ENCODE peak calls at places on chromosomes 7 and 10, in seven cellular contexts. One of them, this sample, is unnamed.

GRCh38 chr7:7771452-7771851 is 53.0 kb upstream of the RPA3 start:
- DNase-seq in GM23248: peak; percentile 9
- DNase-seq in CD4-positive, alpha-beta memory T cell: no peak
- DNase-seq in stimulated activated CD8-positive, alpha-beta memory T cell treated with anti-CD3 and anti-CD28 coated beads, Interleukin-4, amount 100 ng/mL, for 4 hours: no peak
- DNase-seq in HCT116: no peak
- DNase-seq in renal cortical epithelial cell: no peak
- DNase-seq in GM10248: no peak
- DNase-seq in this sample: no peak

GRCh38 chr7:99021941-99022560 is 121.9 kb downstream of the SMURF1 start:
- DNase-seq in GM23248: no peak
- DNase-seq in CD4-positive, alpha-beta memory T cell: no peak
- DNase-seq in stimulated activated CD8-positive, alpha-beta memory T cell treated with anti-CD3 and anti-CD28 coated beads, Interleukin-4, amount 100 ng/mL, for 4 hours: no peak
- DNase-seq in HCT116: no peak
- DNase-seq in renal cortical epithelial cell: no peak
- DNase-seq in GM10248: no peak
- DNase-seq in this sample: no peak

GRCh38 chr7:158729646-158730382 is 25.2 kb upstream of the NCAPG2 start:
- DNase-seq in GM23248: no peak
- DNase-seq in CD4-positive, alpha-beta memory T cell: no peak
- DNase-seq in stimulated activated CD8-positive, alpha-beta memory T cell treated with anti-CD3 and anti-CD28 coated beads, Interleukin-4, amount 100 ng/mL, for 4 hours: no peak
- DNase-seq in HCT116: no peak
- DNase-seq in renal cortical epithelial cell: no peak
- DNase-seq in GM10248: no peak
- DNase-seq in this sample: no peak

GRCh38 chr7:105611856-105612775 is 30.8 kb upstream of the EFCAB10 start:
- DNase-seq in GM23248: peak; percentile 21
- DNase-seq in CD4-positive, alpha-beta memory T cell: no peak
- DNase-seq in stimulated activated CD8-positive, alpha-beta memory T cell treated with anti-CD3 and anti-CD28 coated beads, Interleukin-4, amount 100 ng/mL, for 4 hours: no peak
- DNase-seq in HCT116: no peak
- DNase-seq in renal cortical epithelial cell: peak; percentile 19
- DNase-seq in GM10248: no peak
- DNase-seq in this sample: no peak

GRCh38 chr7:87648316-87648715 is 20.1 kb downstream of the RUNDC3B start:
- DNase-seq in GM23248: no peak
- DNase-seq in CD4-positive, alpha-beta memory T cell: no peak
- DNase-seq in stimulated activated CD8-positive, alpha-beta memory T cell treated with anti-CD3 and anti-CD28 coated beads, Interleukin-4, amount 100 ng/mL, for 4 hours: no peak
- DNase-seq in HCT116: no peak
- DNase-seq in renal cortical epithelial cell: no peak
- DNase-seq in GM10248: no peak
- DNase-seq in this sample: no peak

GRCh38 chr7:40306596-40306995 is 171.8 kb downstream of the SUGCT start:
- DNase-seq in GM23248: peak; percentile 47
- DNase-seq in CD4-positive, alpha-beta memory T cell: no peak
- DNase-seq in stimulated activated CD8-positive, alpha-beta memory T cell treated with anti-CD3 and anti-CD28 coated beads, Interleukin-4, amount 100 ng/mL, for 4 hours: no peak
- DNase-seq in HCT116: no peak
- DNase-seq in renal cortical epithelial cell: peak; percentile 79
- DNase-seq in GM10248: no peak
- DNase-seq in this sample: no peak

GRCh38 chr7:36015733-36016132 is 137.3 kb upstream of the EEPD1 start:
- DNase-seq in GM23248: peak; percentile 70
- DNase-seq in CD4-positive, alpha-beta memory T cell: no peak
- DNase-seq in stimulated activated CD8-positive, alpha-beta memory T cell treated with anti-CD3 and anti-CD28 coated beads, Interleukin-4, amount 100 ng/mL, for 4 hours: no peak
- DNase-seq in HCT116: no peak
- DNase-seq in renal cortical epithelial cell: no peak
- DNase-seq in GM10248: no peak
- DNase-seq in this sample: no peak

GRCh38 chr10:76415559-76415958 is 984.1 kb downstream of the LRMDA start:
- DNase-seq in GM23248: no peak
- DNase-seq in CD4-positive, alpha-beta memory T cell: no peak
- DNase-seq in stimulated activated CD8-positive, alpha-beta memory T cell treated with anti-CD3 and anti-CD28 coated beads, Interleukin-4, amount 100 ng/mL, for 4 hours: no peak
- DNase-seq in HCT116: no peak
- DNase-seq in renal cortical epithelial cell: no peak
- DNase-seq in GM10248: no peak
- DNase-seq in this sample: no peak

GRCh38 chr7:40299097-40299496 is 164.3 kb downstream of the SUGCT start:
- DNase-seq in GM23248: peak; percentile 86
- DNase-seq in CD4-positive, alpha-beta memory T cell: no peak
- DNase-seq in stimulated activated CD8-positive, alpha-beta memory T cell treated with anti-CD3 and anti-CD28 coated beads, Interleukin-4, amount 100 ng/mL, for 4 hours: no peak
- DNase-seq in HCT116: no peak
- DNase-seq in renal cortical epithelial cell: peak; percentile 100
- DNase-seq in GM10248: no peak
- DNase-seq in this sample: no peak

GRCh38 chr10:86064219-86064618 is 302.4 kb downstream of the GRID1 start:
- DNase-seq in GM23248: no peak
- DNase-seq in CD4-positive, alpha-beta memory T cell: no peak
- DNase-seq in stimulated activated CD8-positive, alpha-beta memory T cell treated with anti-CD3 and anti-CD28 coated beads, Interleukin-4, amount 100 ng/mL, for 4 hours: no peak
- DNase-seq in HCT116: no peak
- DNase-seq in renal cortical epithelial cell: no peak
- DNase-seq in GM10248: no peak
- DNase-seq in this sample: no peak

GRCh38 chr7:1700536-1701333 is 30.7 kb downstream of the ELFN1 start:
- DNase-seq in GM23248: no peak
- DNase-seq in CD4-positive, alpha-beta memory T cell: no peak
- DNase-seq in stimulated activated CD8-positive, alpha-beta memory T cell treated with anti-CD3 and anti-CD28 coated beads, Interleukin-4, amount 100 ng/mL, for 4 hours: no peak
- DNase-seq in HCT116: no peak
- DNase-seq in renal cortical epithelial cell: no peak
- DNase-seq in GM10248: no peak
- DNase-seq in this sample: no peak

GRCh38 chr10:29634764-29635625 is at the start of gene SVIL:
- DNase-seq in GM23248: peak; percentile 87
- DNase-seq in CD4-positive, alpha-beta memory T cell: no peak
- DNase-seq in stimulated activated CD8-positive, alpha-beta memory T cell treated with anti-CD3 and anti-CD28 coated beads, Interleukin-4, amount 100 ng/mL, for 4 hours: no peak
- DNase-seq in HCT116: no peak
- DNase-seq in renal cortical epithelial cell: peak; percentile 58
- DNase-seq in GM10248: no peak
- DNase-seq in this sample: no peak

GRCh38 chr7:156178857-156179256 is 366.6 kb upstream of the SHH start:
- DNase-seq in GM23248: no peak
- DNase-seq in CD4-positive, alpha-beta memory T cell: no peak
- DNase-seq in stimulated activated CD8-positive, alpha-beta memory T cell treated with anti-CD3 and anti-CD28 coated beads, Interleukin-4, amount 100 ng/mL, for 4 hours: no peak
- DNase-seq in HCT116: no peak
- DNase-seq in renal cortical epithelial cell: no peak
- DNase-seq in GM10248: no peak
- DNase-seq in this sample: no peak

GRCh38 chr7:6607651-6608051 is 7.8 kb upstream of the ZNF853 start:
- DNase-seq in GM23248: no peak
- DNase-seq in CD4-positive, alpha-beta memory T cell: no peak
- DNase-seq in stimulated activated CD8-positive, alpha-beta memory T cell treated with anti-CD3 and anti-CD28 coated beads, Interleukin-4, amount 100 ng/mL, for 4 hours: no peak
- DNase-seq in HCT116: no peak
- DNase-seq in renal cortical epithelial cell: no peak
- DNase-seq in GM10248: no peak
- DNase-seq in this sample: no peak

GRCh38 chr7:8433477-8434289 is at the start of gene NXPH1:
- DNase-seq in GM23248: peak; percentile 27
- DNase-seq in CD4-positive, alpha-beta memory T cell: no peak
- DNase-seq in stimulated activated CD8-positive, alpha-beta memory T cell treated with anti-CD3 and anti-CD28 coated beads, Interleukin-4, amount 100 ng/mL, for 4 hours: no peak
- DNase-seq in HCT116: no peak
- DNase-seq in renal cortical epithelial cell: no peak
- DNase-seq in GM10248: no peak
- DNase-seq in this sample: no peak

GRCh38 chr10:124619195-124619594 is 125.0 kb downstream of the FAM53B start:
- DNase-seq in GM23248: no peak
- DNase-seq in CD4-positive, alpha-beta memory T cell: no peak
- DNase-seq in stimulated activated CD8-positive, alpha-beta memory T cell treated with anti-CD3 and anti-CD28 coated beads, Interleukin-4, amount 100 ng/mL, for 4 hours: no peak
- DNase-seq in HCT116: no peak
- DNase-seq in renal cortical epithelial cell: no peak
- DNase-seq in GM10248: peak; percentile 52
- DNase-seq in this sample: no peak

GRCh38 chr7:135800560-135800959 is 51.9 kb upstream of the FAM180A start:
- DNase-seq in GM23248: no peak
- DNase-seq in CD4-positive, alpha-beta memory T cell: no peak
- DNase-seq in stimulated activated CD8-positive, alpha-beta memory T cell treated with anti-CD3 and anti-CD28 coated beads, Interleukin-4, amount 100 ng/mL, for 4 hours: no peak
- DNase-seq in HCT116: no peak
- DNase-seq in renal cortical epithelial cell: no peak
- DNase-seq in GM10248: no peak
- DNase-seq in this sample: no peak

GRCh38 chr10:14173706-14174594 is 156.8 kb downstream of the FRMD4A start:
- DNase-seq in GM23248: peak; percentile 29
- DNase-seq in CD4-positive, alpha-beta memory T cell: peak; percentile 31
- DNase-seq in stimulated activated CD8-positive, alpha-beta memory T cell treated with anti-CD3 and anti-CD28 coated beads, Interleukin-4, amount 100 ng/mL, for 4 hours: no peak
- DNase-seq in HCT116: no peak
- DNase-seq in renal cortical epithelial cell: no peak
- DNase-seq in GM10248: no peak
- DNase-seq in this sample: no peak

GRCh38 chr10:70265032-70265689 is 18.6 kb downstream of the NPFFR1 start:
- DNase-seq in GM23248: no peak
- DNase-seq in CD4-positive, alpha-beta memory T cell: no peak
- DNase-seq in stimulated activated CD8-positive, alpha-beta memory T cell treated with anti-CD3 and anti-CD28 coated beads, Interleukin-4, amount 100 ng/mL, for 4 hours: no peak
- DNase-seq in HCT116: peak; percentile 64
- DNase-seq in renal cortical epithelial cell: peak; percentile 44
- DNase-seq in GM10248: peak; percentile 66
- DNase-seq in this sample: no peak

GRCh38 chr7:128357366-128357662 is 4.2 kb downstream of the PRRT4 start:
- DNase-seq in GM23248: no peak
- DNase-seq in CD4-positive, alpha-beta memory T cell: no peak
- DNase-seq in stimulated activated CD8-positive, alpha-beta memory T cell treated with anti-CD3 and anti-CD28 coated beads, Interleukin-4, amount 100 ng/mL, for 4 hours: no peak
- DNase-seq in HCT116: no peak
- DNase-seq in renal cortical epithelial cell: no peak
- DNase-seq in GM10248: no peak
- DNase-seq in this sample: no peak

GRCh38 chr10:121601458-121601857 is 3.2 kb upstream of the FGFR2 start:
- DNase-seq in GM23248: no peak
- DNase-seq in CD4-positive, alpha-beta memory T cell: no peak
- DNase-seq in stimulated activated CD8-positive, alpha-beta memory T cell treated with anti-CD3 and anti-CD28 coated beads, Interleukin-4, amount 100 ng/mL, for 4 hours: no peak
- DNase-seq in HCT116: no peak
- DNase-seq in renal cortical epithelial cell: no peak
- DNase-seq in GM10248: no peak
- DNase-seq in this sample: no peak

GRCh38 chr10:47025540-47026300 is 114.5 kb downstream of the PTPN20 start:
- DNase-seq in GM23248: peak; percentile 94
- DNase-seq in CD4-positive, alpha-beta memory T cell: no peak
- DNase-seq in stimulated activated CD8-positive, alpha-beta memory T cell treated with anti-CD3 and anti-CD28 coated beads, Interleukin-4, amount 100 ng/mL, for 4 hours: no peak
- DNase-seq in HCT116: no peak
- DNase-seq in renal cortical epithelial cell: no peak
- DNase-seq in GM10248: no peak
- DNase-seq in this sample: no peak

GRCh38 chr10:120607016-120607709 is 150.1 kb downstream of the PLPP4 start:
- DNase-seq in GM23248: peak; percentile 93
- DNase-seq in CD4-positive, alpha-beta memory T cell: no peak
- DNase-seq in stimulated activated CD8-positive, alpha-beta memory T cell treated with anti-CD3 and anti-CD28 coated beads, Interleukin-4, amount 100 ng/mL, for 4 hours: no peak
- DNase-seq in HCT116: no peak
- DNase-seq in renal cortical epithelial cell: peak; percentile 89
- DNase-seq in GM10248: no peak
- DNase-seq in this sample: no peak

GRCh38 chr10:75437693-75438092 is 6.3 kb downstream of the LRMDA start:
- DNase-seq in GM23248: no peak
- DNase-seq in CD4-positive, alpha-beta memory T cell: no peak
- DNase-seq in stimulated activated CD8-positive, alpha-beta memory T cell treated with anti-CD3 and anti-CD28 coated beads, Interleukin-4, amount 100 ng/mL, for 4 hours: no peak
- DNase-seq in HCT116: no peak
- DNase-seq in renal cortical epithelial cell: no peak
- DNase-seq in GM10248: no peak
- DNase-seq in this sample: no peak

GRCh38 chr10:124223001-124223710 is 129.8 kb upstream of the CHST15 start:
- DNase-seq in GM23248: no peak
- DNase-seq in CD4-positive, alpha-beta memory T cell: no peak
- DNase-seq in stimulated activated CD8-positive, alpha-beta memory T cell treated with anti-CD3 and anti-CD28 coated beads, Interleukin-4, amount 100 ng/mL, for 4 hours: no peak
- DNase-seq in HCT116: no peak
- DNase-seq in renal cortical epithelial cell: no peak
- DNase-seq in GM10248: no peak
- DNase-seq in this sample: no peak

GRCh38 chr7:91836065-91836368 is 44.5 kb downstream of the MTERF1 start:
- DNase-seq in GM23248: peak; percentile 34
- DNase-seq in CD4-positive, alpha-beta memory T cell: no peak
- DNase-seq in stimulated activated CD8-positive, alpha-beta memory T cell treated with anti-CD3 and anti-CD28 coated beads, Interleukin-4, amount 100 ng/mL, for 4 hours: no peak
- DNase-seq in HCT116: no peak
- DNase-seq in renal cortical epithelial cell: no peak
- DNase-seq in GM10248: no peak
- DNase-seq in this sample: no peak

GRCh38 chr7:28316489-28316888 is 95.8 kb upstream of the CREB5 start:
- DNase-seq in GM23248: peak; percentile 91
- DNase-seq in CD4-positive, alpha-beta memory T cell: no peak
- DNase-seq in stimulated activated CD8-positive, alpha-beta memory T cell treated with anti-CD3 and anti-CD28 coated beads, Interleukin-4, amount 100 ng/mL, for 4 hours: no peak
- DNase-seq in HCT116: no peak
- DNase-seq in renal cortical epithelial cell: no peak
- DNase-seq in GM10248: no peak
- DNase-seq in this sample: no peak

GRCh38 chr7:87058739-87059524 is 522 bp downstream of the ELAPOR2 start:
- DNase-seq in GM23248: peak; percentile 7
- DNase-seq in CD4-positive, alpha-beta memory T cell: peak; percentile 25
- DNase-seq in stimulated activated CD8-positive, alpha-beta memory T cell treated with anti-CD3 and anti-CD28 coated beads, Interleukin-4, amount 100 ng/mL, for 4 hours: no peak
- DNase-seq in HCT116: no peak
- DNase-seq in renal cortical epithelial cell: no peak
- DNase-seq in GM10248: no peak
- DNase-seq in this sample: no peak

GRCh38 chr10:131727612-131728011 is 173.2 kb upstream of the PPP2R2D start:
- DNase-seq in GM23248: no peak
- DNase-seq in CD4-positive, alpha-beta memory T cell: no peak
- DNase-seq in stimulated activated CD8-positive, alpha-beta memory T cell treated with anti-CD3 and anti-CD28 coated beads, Interleukin-4, amount 100 ng/mL, for 4 hours: no peak
- DNase-seq in HCT116: no peak
- DNase-seq in renal cortical epithelial cell: no peak
- DNase-seq in GM10248: no peak
- DNase-seq in this sample: no peak

GRCh38 chr7:37067961-37068536 is 343.8 kb upstream of the AOAH start:
- DNase-seq in GM23248: no peak
- DNase-seq in CD4-positive, alpha-beta memory T cell: no peak
- DNase-seq in stimulated activated CD8-positive, alpha-beta memory T cell treated with anti-CD3 and anti-CD28 coated beads, Interleukin-4, amount 100 ng/mL, for 4 hours: no peak
- DNase-seq in HCT116: no peak
- DNase-seq in renal cortical epithelial cell: no peak
- DNase-seq in GM10248: no peak
- DNase-seq in this sample: no peak

GRCh38 chr7:47485640-47486435 is 96.1 kb downstream of the TNS3 start:
- DNase-seq in GM23248: peak; percentile 19
- DNase-seq in CD4-positive, alpha-beta memory T cell: no peak
- DNase-seq in stimulated activated CD8-positive, alpha-beta memory T cell treated with anti-CD3 and anti-CD28 coated beads, Interleukin-4, amount 100 ng/mL, for 4 hours: no peak
- DNase-seq in HCT116: no peak
- DNase-seq in renal cortical epithelial cell: peak; percentile 55
- DNase-seq in GM10248: no peak
- DNase-seq in this sample: no peak

GRCh38 chr10:100506596-100507356 is 12.9 kb downstream of the SEC31B start:
- DNase-seq in GM23248: peak; percentile 90
- DNase-seq in CD4-positive, alpha-beta memory T cell: no peak
- DNase-seq in stimulated activated CD8-positive, alpha-beta memory T cell treated with anti-CD3 and anti-CD28 coated beads, Interleukin-4, amount 100 ng/mL, for 4 hours: no peak
- DNase-seq in HCT116: no peak
- DNase-seq in renal cortical epithelial cell: peak; percentile 46
- DNase-seq in GM10248: no peak
- DNase-seq in this sample: no peak

This sample was measured in stimulated activated CD4-positive, alpha-beta T cell treated with anti-CD3 and anti-CD28 coated beads, Interleukin-15, amount 100 ng/mL, for 1 hour.